ENCODE peak calls at places on chromosomes 13 and 19, in seven cellular contexts. G is NT2/D1, S is substantia nigra, W is progenitor cell of endocrine pancreas, X is posterior cingulate gyrus, Y is thoracic aorta, L is AG20443. Q is an unnamed sample.

GRCh38 chr13:99265823-99266426 is 7.7 kb upstream of the GPR18 start:
- DNase-seq in L (peak; percentile 58), X (no peak), W (no peak), S (no peak), Y (no peak), G (no peak), Q (no peak)

GRCh38 chr19:14416743-14417214 is 2.4 kb downstream of the DDX39A start:
- DNase-seq in G (no peak), L (no peak), Y (no peak), X (no peak), W (no peak), S (no peak), Q (no peak)

GRCh38 chr19:53455828-53456227 is 11.7 kb upstream of the ZNF813 start:
- DNase-seq in X (no peak), Y (no peak), S (no peak), W (no peak), G (no peak), L (no peak), Q (no peak)

GRCh38 chr19:37551123-37551993 is 43.2 kb downstream of the ZNF571 start:
- DNase-seq in S (no peak), W (no peak), L (peak; percentile 94), Y (no peak), G (peak; percentile 75), X (no peak), Q (peak; percentile 42)

GRCh38 chr13:26197298-26197697 is 24.8 kb downstream of the RNF6 start:
- DNase-seq in G (no peak), L (no peak), Y (no peak), S (no peak), W (no peak), X (no peak), Q (no peak)

GRCh38 chr13:29761160-29761559 is 89.3 kb downstream of the UBL3 start:
- DNase-seq in Y (no peak), X (no peak), W (no peak), G (no peak), S (no peak), L (no peak), Q (no peak)

GRCh38 chr13:104382941-104383340 is 1316.7 kb upstream of the SLC10A2 start:
- DNase-seq in W (no peak), G (no peak), L (no peak), Y (no peak), X (no peak), S (no peak), Q (no peak)

GRCh38 chr13:78601124-78601885 is 2.0 kb downstream of the POU4F1 start:
- DNase-seq in X (no peak), L (no peak), G (no peak), W (no peak), S (no peak), Y (no peak), Q (no peak)

GRCh38 chr13:110509971-110510786 is 51.3 kb downstream of the RAB20 start:
- DNase-seq in G (no peak), X (no peak), Y (no peak), L (no peak), S (no peak), W (no peak), Q (no peak)

GRCh38 chr19:5090780-5091575 is 122.1 kb downstream of the KDM4B start:
- DNase-seq in G (no peak), L (peak; percentile 63), W (no peak), Y (no peak), X (no peak), S (no peak), Q (no peak)

GRCh38 chr13:75492389-75492788 is 10.4 kb upstream of the TBC1D4 start:
- DNase-seq in L (no peak), S (no peak), X (no peak), G (no peak), Y (no peak), W (no peak), Q (no peak)